ENCODE peak calls at places on chromosomes 16 and 17, in five cellular contexts. B is GM23248, Q is HCT116, F is PC-3, Y is SK-N-SH. U is an unnamed sample.

GRCh38 chr17:3916825-3917224 is 560 bp upstream of the P2RX1 start:
- DNase-seq in F (no peak), Y (no peak), Q (no peak), B (no peak), U (no peak)

GRCh38 chr17:7846063-7846735 is 8.7 kb upstream of the TMEM88 start:
- DNase-seq in B (peak; percentile 32), F (no peak), Y (no peak), Q (no peak), U (no peak)

GRCh38 chr16:30651124-30652004 is 604 bp downstream of the PRR14 start:
- DNase-seq in Y (peak; percentile 88), B (peak; percentile 87), Q (no peak), F (peak; percentile 64), U (peak; percentile 84)

GRCh38 chr17:14296511-14296910 is 4.4 kb upstream of the HS3ST3B1 start:
- DNase-seq in F (no peak), Y (no peak), B (peak; percentile 36), Q (no peak), U (no peak)

GRCh38 chr17:45168991-45169752 is 7.5 kb downstream of the HEXIM2 start:
- DNase-seq in Q (no peak), B (no peak), Y (no peak), F (no peak), U (no peak)

GRCh38 chr17:72390675-72391501 is 270.1 kb downstream of the SOX9 start:
- DNase-seq in F (peak; percentile 97), B (peak; percentile 71), Y (no peak), Q (no peak), U (no peak)

GRCh38 chr17:50205111-50205821 is 3.8 kb upstream of the COL1A1 start:
- DNase-seq in Y (no peak), F (no peak), B (peak; percentile 68), Q (no peak), U (no peak)

GRCh38 chr17:21126645-21127507 is at the start of gene DHRS7B:
- DNase-seq in Q (peak; percentile 95), F (peak; percentile 99), Y (peak; percentile 96), B (peak; percentile 96), U (peak; percentile 98)

GRCh38 chr17:841313-841712 is 59.2 kb downstream of the MRM3 start:
- DNase-seq in F (no peak), Q (no peak), B (no peak), Y (no peak), U (no peak)

GRCh38 chr17:38705523-38705802 is 390 bp downstream of the MLLT6 start:
- DNase-seq in Q (no peak), Y (peak; percentile 85), B (peak; percentile 52), F (no peak), U (no peak)

GRCh38 chr17:72467841-72468653 is 347.2 kb downstream of the SOX9 start:
- DNase-seq in B (peak; percentile 53), F (no peak), Y (no peak), Q (no peak), U (peak; percentile 64)

GRCh38 chr17:63984651-63985386 is 12.1 kb upstream of the SCN4A start:
- DNase-seq in Y (no peak), Q (peak; percentile 64), B (peak; percentile 91), F (peak; percentile 87), U (no peak)

GRCh38 chr17:74759243-74759801 is 10.9 kb downstream of the NHERF1 start:
- DNase-seq in Y (peak; percentile 38), Q (no peak), B (no peak), F (no peak), U (no peak)

GRCh38 chr17:74759941-74760340 is 11.5 kb downstream of the NHERF1 start:
- DNase-seq in B (no peak), F (peak; percentile 52), Y (peak; percentile 56), Q (no peak), U (peak; percentile 69)

GRCh38 chr17:74757931-74758845 is 9.8 kb downstream of the NHERF1 start:
- DNase-seq in Q (no peak), F (no peak), Y (peak; percentile 87), B (no peak), U (no peak)

GRCh38 chr17:74757502-74757901 is 9.1 kb downstream of the NHERF1 start:
- DNase-seq in F (no peak), B (no peak), Q (no peak), Y (peak; percentile 63), U (no peak)

DNA sequence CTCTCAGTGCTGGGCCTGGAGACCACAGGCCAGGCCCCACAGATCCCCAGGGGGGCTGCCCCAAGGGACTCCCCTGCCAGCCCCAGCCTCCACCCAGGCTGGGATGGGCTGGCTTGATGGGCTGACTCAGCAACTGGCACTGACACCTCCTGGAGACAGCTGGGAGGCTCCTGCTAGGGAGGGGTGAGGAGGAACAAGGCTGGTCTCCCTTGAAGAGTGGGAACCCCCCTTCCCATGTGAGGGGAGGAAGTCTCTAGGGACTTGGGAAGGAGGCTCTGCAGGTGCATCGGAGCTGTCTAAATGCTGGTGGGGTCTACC is 10.4 kb downstream of the NHERF1 start:
- DNase-seq in Y (peak; percentile 57), B (peak; percentile 62), Q (no peak), F (peak; percentile 29), U (no peak)
- H3K27ac ChIP-seq in Y (no peak overlapping the region), B (no peak overlapping the region), Q (peak overlapping the region; percentile 63), F (no peak overlapping the region), U (peak overlapping the region; percentile 89)

GRCh38 chr17:43755389-43755875 is 3.2 kb downstream of the SOST start:
- DNase-seq in B (no peak), F (peak; percentile 29), Y (no peak), Q (no peak), U (peak; percentile 64)
- TF ChIP-seq EZH2phosphoT487 in B (no peak), F (no peak), Y (no peak), Q (no peak), U (peak; percentile 23)

DNA sequence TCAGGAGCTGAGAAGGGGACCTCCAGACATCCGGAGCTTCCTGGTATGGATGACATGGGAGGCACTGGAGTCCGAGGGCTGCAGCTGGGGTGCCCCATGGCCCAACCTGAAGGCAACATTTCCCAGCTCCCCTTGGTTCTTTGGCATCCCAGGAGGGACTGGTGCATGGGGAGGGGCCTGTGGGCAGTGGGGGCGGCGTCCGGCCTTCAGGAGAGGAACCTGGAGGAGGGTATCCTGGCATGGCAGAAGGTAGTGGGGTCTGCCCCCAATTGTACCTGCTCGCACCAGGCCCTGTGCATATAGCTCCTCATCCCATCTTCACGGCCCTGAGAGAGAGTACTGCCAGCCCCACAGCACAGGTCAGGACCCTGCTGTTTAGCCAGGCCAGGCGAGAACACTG is 11.9 kb downstream of the NPTX1 start:
- DNase-seq in F (no peak), Q (no peak), B (no peak), Y (no peak), U (no peak)
- H3K27ac ChIP-seq in F (no peak overlapping the region), Q (no peak overlapping the region), B (no peak overlapping the region), Y (no peak overlapping the region), U (no peak overlapping the region)

DNA sequence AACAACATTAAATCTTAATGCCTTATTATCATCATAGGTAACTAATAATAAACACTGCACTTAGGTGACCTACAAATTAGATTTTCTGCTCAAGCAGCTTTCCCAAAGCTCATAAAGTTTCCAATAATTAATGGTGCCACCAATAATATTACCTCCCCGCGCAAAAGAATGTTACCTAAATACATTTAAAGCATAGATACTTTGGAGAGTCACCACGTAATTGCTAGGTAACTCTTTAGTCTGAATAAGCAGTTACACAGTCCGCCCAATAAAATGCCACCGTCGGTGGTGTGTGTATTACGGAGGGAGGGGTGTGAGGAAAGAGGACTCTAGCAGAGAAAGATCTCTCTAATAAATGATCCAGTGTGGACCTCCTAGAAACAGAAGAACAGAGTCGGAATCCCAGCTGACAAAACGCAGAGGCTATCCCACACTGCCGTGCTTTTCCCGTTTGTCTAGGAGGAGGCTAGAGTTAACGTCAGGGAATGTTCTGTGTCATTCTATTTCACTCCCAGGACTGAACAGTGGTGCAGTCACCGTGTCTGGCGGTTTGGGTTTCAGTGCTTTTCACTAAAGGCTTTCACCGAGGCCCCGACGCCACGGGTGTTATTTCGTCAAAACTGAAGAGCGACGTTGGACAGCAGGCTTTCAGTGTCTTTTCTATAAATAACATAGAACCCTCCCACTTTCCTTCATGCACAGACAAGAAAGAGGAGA is 644 bp downstream of the RNFT1 start:
- DNase-seq in B (peak; percentile 86), Y (peak; percentile 62), Q (no peak), F (peak; percentile 68), U (peak; percentile 60)
- TF ChIP-seq EZH2phosphoT487 in B (no peak), Y (no peak), Q (no peak), F (no peak), U (no peak)

DNA sequence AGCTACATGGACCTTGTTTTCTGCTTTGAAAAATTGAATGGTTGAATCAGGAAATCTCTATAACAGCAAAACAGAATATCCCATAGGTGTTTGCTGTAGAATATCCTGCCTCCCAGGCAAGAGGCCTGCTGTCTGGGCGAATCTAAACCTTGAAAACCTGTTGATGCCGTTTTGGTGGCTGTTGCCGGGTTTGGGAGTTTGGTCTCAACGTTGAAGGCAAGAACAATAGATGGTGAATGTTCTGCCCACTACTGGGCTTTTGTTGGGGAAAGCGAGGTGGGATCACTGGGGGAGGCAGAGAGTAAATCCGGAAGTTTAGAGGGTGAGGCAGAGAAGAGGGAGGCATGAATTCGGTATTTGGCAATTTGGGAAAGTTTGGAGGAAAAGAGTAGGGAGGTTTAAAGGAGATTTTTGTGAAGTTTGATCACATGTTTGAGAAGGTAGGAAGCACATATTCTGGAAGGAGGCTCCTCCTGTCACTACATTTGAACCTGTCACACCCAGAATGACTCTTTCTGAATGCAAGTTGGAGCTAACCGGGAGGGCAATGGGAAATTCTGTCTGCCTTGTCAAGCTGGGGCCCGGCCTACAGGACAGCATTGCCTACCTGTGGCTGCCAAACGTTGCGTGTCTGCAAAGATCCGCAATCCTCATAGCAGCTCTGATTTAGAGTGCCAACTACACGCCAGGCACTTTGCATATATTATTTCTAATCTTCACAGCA is 46.5 kb downstream of the GPRC5B start:
- DNase-seq in Q (no peak), F (no peak), B (no peak), Y (no peak), U (peak; percentile 73)
- H3K27ac ChIP-seq in Q (no peak overlapping the region), F (no peak overlapping the region), B (no peak overlapping the region), Y (no peak overlapping the region), U (peak overlapping the region; percentile 50)

DNA sequence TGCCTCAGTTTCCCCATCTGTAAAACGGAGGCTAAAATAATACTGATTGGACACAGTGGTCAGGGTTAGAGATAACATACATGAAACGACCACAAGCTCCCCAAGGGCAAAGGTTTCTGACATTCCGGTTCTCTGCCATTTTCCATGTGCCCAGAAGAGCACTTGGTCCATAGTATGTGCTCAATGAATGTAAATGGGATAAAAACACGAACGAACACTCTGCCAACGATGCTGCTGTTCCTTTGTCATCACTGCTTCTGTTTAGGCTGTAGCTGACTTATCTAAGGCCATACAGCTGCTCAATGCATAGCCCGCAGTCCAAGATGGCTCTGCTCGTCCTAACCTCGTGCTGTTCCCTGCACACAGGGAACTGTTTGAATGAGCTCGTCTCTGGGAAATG is 102.0 kb downstream of the RMI2 start:
- DNase-seq in B (no peak), Q (no peak), Y (no peak), F (no peak), U (no peak)
- TF ChIP-seq EZH2phosphoT487 in B (no peak), Q (no peak), Y (no peak), F (no peak), U (no peak)

GRCh38 chr16:4414187-4414909 is 2.0 kb downstream of the CORO7 start:
- DNase-seq in B (no peak), Y (no peak), Q (no peak), F (no peak), U (no peak)
- H3K27ac ChIP-seq in B (no peak overlapping the region), Y (no peak overlapping the region), Q (no peak overlapping the region), F (no peak overlapping the region), U (no peak overlapping the region)

U was measured in neural progenitor cell.